ENCODE peak calls at places on chromosomes 2 and 18, in nine cellular contexts. One of them, this sample, is unnamed.

GRCh38 chr2:168434164-168434563 is 21.9 kb upstream of the CERS6 start:
- DNase-seq in vagina: no peak
- DNase-seq in GM23338: no peak
- DNase-seq in transverse colon: peak
- DNase-seq in GM12892: no peak
- DNase-seq in GM12891: no peak
- DNase-seq in endothelial cell of umbilical vein: no peak
- DNase-seq in sigmoid colon: no peak
- DNase-seq in SK-N-SH: peak
- DNase-seq in this sample: no peak

GRCh38 chr2:85862426-85862825 is 26.4 kb downstream of the ST3GAL5 start:
- DNase-seq in SK-N-SH: no peak
- DNase-seq in GM12892: no peak
- DNase-seq in GM23338: no peak
- DNase-seq in transverse colon: no peak
- DNase-seq in vagina: no peak
- DNase-seq in sigmoid colon: no peak
- DNase-seq in GM12891: no peak
- DNase-seq in endothelial cell of umbilical vein: no peak
- DNase-seq in this sample: no peak

GRCh38 chr2:125168442-125168841 is 1143.4 kb downstream of the CNTNAP5 start:
- DNase-seq in GM12892: no peak
- DNase-seq in vagina: no peak
- DNase-seq in SK-N-SH: no peak
- DNase-seq in transverse colon: no peak
- DNase-seq in GM23338: no peak
- DNase-seq in endothelial cell of umbilical vein: no peak
- DNase-seq in GM12891: no peak
- DNase-seq in sigmoid colon: no peak
- DNase-seq in this sample: no peak

GRCh38 chr2:73937103-73937885 is 10.6 kb downstream of the DGUOK start:
- DNase-seq in transverse colon: no peak
- DNase-seq in SK-N-SH: no peak
- DNase-seq in sigmoid colon: no peak
- DNase-seq in GM12891: no peak
- DNase-seq in vagina: no peak
- DNase-seq in endothelial cell of umbilical vein: no peak
- DNase-seq in GM23338: no peak
- DNase-seq in GM12892: no peak
- DNase-seq in this sample: no peak

GRCh38 chr2:207901401-207901800 is 123.9 kb downstream of the PLEKHM3 start:
- DNase-seq in GM12891: no peak
- DNase-seq in GM12892: no peak
- DNase-seq in endothelial cell of umbilical vein: no peak
- DNase-seq in GM23338: no peak
- DNase-seq in vagina: no peak
- DNase-seq in transverse colon: no peak
- DNase-seq in SK-N-SH: no peak
- DNase-seq in sigmoid colon: no peak
- DNase-seq in this sample: peak

GRCh38 chr2:146239392-146240135 is 1605.3 kb upstream of the ACVR2A start:
- DNase-seq in GM12892: no peak
- DNase-seq in transverse colon: no peak
- DNase-seq in SK-N-SH: no peak
- DNase-seq in endothelial cell of umbilical vein: no peak
- DNase-seq in vagina: no peak
- DNase-seq in GM12891: no peak
- DNase-seq in GM23338: no peak
- DNase-seq in sigmoid colon: no peak
- DNase-seq in this sample: no peak

GRCh38 chr2:74024216-74024615 is 39.5 kb downstream of the TET3 start:
- DNase-seq in vagina: no peak
- DNase-seq in SK-N-SH: no peak
- DNase-seq in endothelial cell of umbilical vein: no peak
- DNase-seq in GM12892: no peak
- DNase-seq in sigmoid colon: no peak
- DNase-seq in transverse colon: no peak
- DNase-seq in GM12891: no peak
- DNase-seq in GM23338: peak
- DNase-seq in this sample: no peak

GRCh38 chr18:30376515-30376914 is 666.0 kb downstream of the DSC3 start:
- DNase-seq in transverse colon: no peak
- DNase-seq in GM12891: no peak
- DNase-seq in GM23338: peak
- DNase-seq in vagina: no peak
- DNase-seq in GM12892: no peak
- DNase-seq in sigmoid colon: no peak
- DNase-seq in endothelial cell of umbilical vein: no peak
- DNase-seq in SK-N-SH: no peak
- DNase-seq in this sample: no peak

GRCh38 chr18:77063256-77063655 is 69.3 kb downstream of the MBP start:
- DNase-seq in endothelial cell of umbilical vein: no peak
- DNase-seq in SK-N-SH: no peak
- DNase-seq in GM12891: peak
- DNase-seq in GM23338: peak
- DNase-seq in GM12892: peak
- DNase-seq in vagina: no peak
- DNase-seq in transverse colon: peak
- DNase-seq in sigmoid colon: no peak
- DNase-seq in this sample: no peak

GRCh38 chr2:98464772-98465310 is 20.2 kb downstream of the INPP4A start:
- DNase-seq in endothelial cell of umbilical vein: peak
- DNase-seq in GM12891: no peak
- DNase-seq in GM12892: no peak
- DNase-seq in sigmoid colon: peak
- DNase-seq in GM23338: no peak
- DNase-seq in SK-N-SH: no peak
- DNase-seq in vagina: no peak
- DNase-seq in transverse colon: peak
- DNase-seq in this sample: no peak

GRCh38 chr2:228728961-228729360 is 542.1 kb downstream of the PID1 start:
- DNase-seq in GM23338: peak
- DNase-seq in sigmoid colon: no peak
- DNase-seq in GM12891: no peak
- DNase-seq in SK-N-SH: no peak
- DNase-seq in vagina: no peak
- DNase-seq in GM12892: no peak
- DNase-seq in endothelial cell of umbilical vein: no peak
- DNase-seq in transverse colon: no peak
- DNase-seq in this sample: no peak

GRCh38 chr2:43110442-43110871 is 115.9 kb downstream of the ZFP36L2 start:
- DNase-seq in endothelial cell of umbilical vein: no peak
- DNase-seq in SK-N-SH: no peak
- DNase-seq in sigmoid colon: peak
- DNase-seq in GM23338: peak
- DNase-seq in vagina: no peak
- DNase-seq in GM12892: no peak
- DNase-seq in transverse colon: no peak
- DNase-seq in GM12891: no peak
- DNase-seq in this sample: no peak

GRCh38 chr18:3345885-3346284 is 84.0 kb downstream of the MYL12B start:
- DNase-seq in sigmoid colon: peak
- DNase-seq in GM12891: no peak
- DNase-seq in endothelial cell of umbilical vein: no peak
- DNase-seq in transverse colon: no peak
- DNase-seq in GM23338: no peak
- DNase-seq in GM12892: no peak
- DNase-seq in vagina: peak
- DNase-seq in SK-N-SH: no peak
- DNase-seq in this sample: no peak

GRCh38 chr2:232139171-232139594 is 177.7 kb downstream of the DIS3L2 start:
- DNase-seq in endothelial cell of umbilical vein: no peak
- DNase-seq in sigmoid colon: no peak
- DNase-seq in SK-N-SH: no peak
- DNase-seq in vagina: no peak
- DNase-seq in GM23338: no peak
- DNase-seq in GM12891: no peak
- DNase-seq in GM12892: no peak
- DNase-seq in transverse colon: no peak
- DNase-seq in this sample: no peak

GRCh38 chr2:210546424-210547223 is 9.8 kb upstream of the CPS1 start:
- DNase-seq in GM23338: peak
- DNase-seq in GM12892: no peak
- DNase-seq in transverse colon: peak
- DNase-seq in sigmoid colon: peak
- DNase-seq in SK-N-SH: no peak
- DNase-seq in vagina: no peak
- DNase-seq in endothelial cell of umbilical vein: no peak
- DNase-seq in GM12891: no peak
- DNase-seq in this sample: no peak

GRCh38 chr2:187684181-187684580 is 129.9 kb upstream of the TFPI start:
- DNase-seq in transverse colon: no peak
- DNase-seq in endothelial cell of umbilical vein: no peak
- DNase-seq in vagina: no peak
- DNase-seq in GM23338: no peak
- DNase-seq in sigmoid colon: no peak
- DNase-seq in SK-N-SH: no peak
- DNase-seq in GM12892: no peak
- DNase-seq in GM12891: no peak
- DNase-seq in this sample: no peak

GRCh38 chr18:51346404-51346803 is 148.9 kb upstream of the MEX3C start:
- DNase-seq in transverse colon: no peak
- DNase-seq in SK-N-SH: no peak
- DNase-seq in vagina: no peak
- DNase-seq in GM12891: no peak
- DNase-seq in GM12892: no peak
- DNase-seq in sigmoid colon: no peak
- DNase-seq in GM23338: no peak
- DNase-seq in endothelial cell of umbilical vein: no peak
- DNase-seq in this sample: no peak

GRCh38 chr18:62436636-62437519 is 85.9 kb upstream of the ZCCHC2 start:
- DNase-seq in GM12891: no peak
- DNase-seq in GM12892: no peak
- DNase-seq in endothelial cell of umbilical vein: peak
- DNase-seq in vagina: peak
- DNase-seq in SK-N-SH: no peak
- DNase-seq in GM23338: no peak
- DNase-seq in transverse colon: peak
- DNase-seq in sigmoid colon: peak
- DNase-seq in this sample: no peak

GRCh38 chr2:144474017-144474416 is 45.9 kb downstream of the ZEB2 start:
- DNase-seq in SK-N-SH: no peak
- DNase-seq in GM12891: no peak
- DNase-seq in endothelial cell of umbilical vein: no peak
- DNase-seq in GM23338: no peak
- DNase-seq in GM12892: no peak
- DNase-seq in vagina: no peak
- DNase-seq in transverse colon: no peak
- DNase-seq in sigmoid colon: no peak
- DNase-seq in this sample: no peak

GRCh38 chr2:144477943-144478283 is 42.0 kb downstream of the ZEB2 start:
- DNase-seq in vagina: no peak
- DNase-seq in GM23338: peak
- DNase-seq in transverse colon: no peak
- DNase-seq in sigmoid colon: no peak
- DNase-seq in GM12892: no peak
- DNase-seq in endothelial cell of umbilical vein: no peak
- DNase-seq in GM12891: no peak
- DNase-seq in SK-N-SH: no peak
- DNase-seq in this sample: no peak

GRCh38 chr2:144477281-144477942 is 42.5 kb downstream of the ZEB2 start:
- DNase-seq in transverse colon: no peak
- DNase-seq in SK-N-SH: no peak
- DNase-seq in GM23338: no peak
- DNase-seq in endothelial cell of umbilical vein: no peak
- DNase-seq in GM12892: no peak
- DNase-seq in vagina: no peak
- DNase-seq in sigmoid colon: no peak
- DNase-seq in GM12891: no peak
- DNase-seq in this sample: no peak

GRCh38 chr2:144475044-144475443 is 44.9 kb downstream of the ZEB2 start:
- DNase-seq in endothelial cell of umbilical vein: no peak
- DNase-seq in vagina: no peak
- DNase-seq in GM23338: no peak
- DNase-seq in SK-N-SH: no peak
- DNase-seq in transverse colon: no peak
- DNase-seq in GM12892: no peak
- DNase-seq in sigmoid colon: no peak
- DNase-seq in GM12891: no peak
- DNase-seq in this sample: no peak

DNA sequence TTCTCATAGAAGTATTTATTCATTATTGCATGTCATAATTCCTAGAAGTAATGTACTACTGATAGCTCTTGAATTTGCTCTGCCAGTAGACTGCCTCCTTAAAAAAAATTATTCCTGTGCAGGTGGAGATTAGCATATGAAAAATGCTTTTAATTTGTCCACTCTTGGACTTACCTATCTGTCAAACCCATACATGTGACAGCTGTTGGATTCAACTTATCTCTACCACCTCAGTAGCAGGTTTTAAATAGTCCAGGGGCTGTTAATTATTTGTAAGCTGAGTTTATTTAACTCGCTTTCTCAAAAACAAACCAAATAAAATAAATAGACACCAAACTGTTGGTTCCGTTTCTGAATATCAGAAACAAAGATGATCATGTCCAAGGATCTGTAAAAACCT is 44.3 kb downstream of the ZEB2 start:
- DNase-seq in GM12891: no peak
- DNase-seq in GM12892: no peak
- DNase-seq in vagina: no peak
- DNase-seq in SK-N-SH: no peak
- DNase-seq in sigmoid colon: no peak
- DNase-seq in GM23338: no peak
- DNase-seq in transverse colon: no peak
- DNase-seq in endothelial cell of umbilical vein: no peak
- DNase-seq in this sample: no peak
- TF ChIP-seq POLR2AphosphoS5 in GM12891: no peak
- TF ChIP-seq POLR2AphosphoS5 in GM12892: no peak
- TF ChIP-seq POLR2AphosphoS5 in vagina: no peak
- TF ChIP-seq POLR2AphosphoS5 in SK-N-SH: no peak
- TF ChIP-seq POLR2AphosphoS5 in sigmoid colon: no peak
- TF ChIP-seq POLR2AphosphoS5 in GM23338: no peak
- TF ChIP-seq POLR2AphosphoS5 in transverse colon: no peak
- TF ChIP-seq POLR2AphosphoS5 in endothelial cell of umbilical vein: no peak
- TF ChIP-seq POLR2AphosphoS5 in this sample: no peak

GRCh38 chr2:102461188-102461587 is 11.8 kb upstream of the SLC9A4 start:
- DNase-seq in endothelial cell of umbilical vein: no peak
- DNase-seq in sigmoid colon: no peak
- DNase-seq in GM23338: no peak
- DNase-seq in transverse colon: no peak
- DNase-seq in GM12892: no peak
- DNase-seq in GM12891: no peak
- DNase-seq in vagina: no peak
- DNase-seq in SK-N-SH: no peak
- DNase-seq in this sample: no peak
- TF ChIP-seq POLR2AphosphoS5 in endothelial cell of umbilical vein: no peak
- TF ChIP-seq POLR2AphosphoS5 in sigmoid colon: no peak
- TF ChIP-seq POLR2AphosphoS5 in GM23338: no peak
- TF ChIP-seq POLR2AphosphoS5 in transverse colon: no peak
- TF ChIP-seq POLR2AphosphoS5 in GM12892: no peak
- TF ChIP-seq POLR2AphosphoS5 in GM12891: no peak
- TF ChIP-seq POLR2AphosphoS5 in vagina: no peak
- TF ChIP-seq POLR2AphosphoS5 in SK-N-SH: no peak
- TF ChIP-seq POLR2AphosphoS5 in this sample: no peak

GRCh38 chr2:233700028-233700635 is 7.4 kb downstream of the UGT1A6 start:
- DNase-seq in GM12892: no peak
- DNase-seq in vagina: no peak
- DNase-seq in SK-N-SH: peak
- DNase-seq in GM23338: peak
- DNase-seq in transverse colon: peak
- DNase-seq in sigmoid colon: no peak
- DNase-seq in endothelial cell of umbilical vein: peak
- DNase-seq in GM12891: no peak
- DNase-seq in this sample: no peak
- TF ChIP-seq POLR2AphosphoS5 in GM12892: no peak
- TF ChIP-seq POLR2AphosphoS5 in vagina: peak
- TF ChIP-seq POLR2AphosphoS5 in SK-N-SH: no peak
- TF ChIP-seq POLR2AphosphoS5 in GM23338: no peak
- TF ChIP-seq POLR2AphosphoS5 in transverse colon: no peak
- TF ChIP-seq POLR2AphosphoS5 in sigmoid colon: no peak
- TF ChIP-seq POLR2AphosphoS5 in endothelial cell of umbilical vein: no peak
- TF ChIP-seq POLR2AphosphoS5 in GM12891: no peak
- TF ChIP-seq POLR2AphosphoS5 in this sample: no peak

GRCh38 chr2:23293756-23294155 is 91.2 kb upstream of the KLHL29 start:
- DNase-seq in sigmoid colon: no peak
- DNase-seq in vagina: no peak
- DNase-seq in transverse colon: no peak
- DNase-seq in GM12892: no peak
- DNase-seq in SK-N-SH: no peak
- DNase-seq in GM23338: no peak
- DNase-seq in GM12891: no peak
- DNase-seq in endothelial cell of umbilical vein: no peak
- DNase-seq in this sample: no peak
- TF ChIP-seq POLR2AphosphoS5 in sigmoid colon: no peak
- TF ChIP-seq POLR2AphosphoS5 in vagina: no peak
- TF ChIP-seq POLR2AphosphoS5 in transverse colon: no peak
- TF ChIP-seq POLR2AphosphoS5 in GM12892: no peak
- TF ChIP-seq POLR2AphosphoS5 in SK-N-SH: no peak
- TF ChIP-seq POLR2AphosphoS5 in GM23338: no peak
- TF ChIP-seq POLR2AphosphoS5 in GM12891: no peak
- TF ChIP-seq POLR2AphosphoS5 in endothelial cell of umbilical vein: no peak
- TF ChIP-seq POLR2AphosphoS5 in this sample: no peak